ENCODE peak calls at places on chromosomes 13 and 19, in six cellular contexts. H is CD8-positive, alpha-beta T cell; F is heart left ventricle; J is ovary; Y is tibial nerve; E is hepatocyte. C is an unnamed sample.

GRCh38 chr13:51067376-51068125 is 43.5 kb downstream of the C13orf42 start:
- DNase-seq in F (no peak), J (no peak), H (no peak), Y (no peak), E (no peak), C (no peak)

GRCh38 chr13:44516771-44517170 is 59.4 kb downstream of the TSC22D1 start:
- DNase-seq in F (no peak), J (no peak), Y (no peak), H (no peak), E (no peak), C (no peak)

GRCh38 chr19:47095707-47096704 is 17.6 kb downstream of the ZC3H4 start:
- DNase-seq in Y (no peak), F (peak; percentile 89), J (no peak), E (peak; percentile 92), H (no peak), C (no peak)

GRCh38 chr19:3656073-3656746 is 29.6 kb upstream of the CACTIN start:
- DNase-seq in J (no peak), F (no peak), Y (no peak), E (no peak), H (no peak), C (no peak)

GRCh38 chr19:3969435-3970312 is 1.2 kb downstream of the DAPK3 start:
- DNase-seq in Y (no peak), J (peak; percentile 55), H (no peak), F (no peak), E (peak; percentile 85), C (peak; percentile 96)

GRCh38 chr19:3357731-3358391 is 8.5 kb upstream of the NFIC start:
- DNase-seq in F (no peak), E (no peak), J (no peak), Y (no peak), H (no peak), C (peak; percentile 79)

GRCh38 chr19:588758-589692 is 656 bp upstream of the HCN2 start:
- DNase-seq in Y (no peak), H (no peak), F (no peak), E (no peak), J (no peak), C (no peak)

GRCh38 chr13:113631341-113632095 is 26.5 kb downstream of the ATP4B start:
- DNase-seq in Y (no peak), H (no peak), E (no peak), J (peak; percentile 21), F (no peak), C (no peak)

GRCh38 chr13:51737609-51738008 is 66.4 kb downstream of the DHRS12 start:
- DNase-seq in Y (no peak), E (no peak), J (no peak), F (no peak), H (no peak), C (no peak)

GRCh38 chr19:48246101-48246500 is 9.6 kb downstream of the CARD8 start:
- DNase-seq in E (no peak), J (no peak), Y (no peak), F (no peak), H (no peak), C (no peak)

GRCh38 chr19:47239610-47240296 is 8.8 kb upstream of the BBC3 start:
- DNase-seq in E (peak; percentile 69), J (peak; percentile 71), Y (no peak), F (peak; percentile 63), H (peak; percentile 49), C (peak; percentile 96)

GRCh38 chr19:23283925-23284324 is 33.7 kb upstream of the ZNF724 start:
- DNase-seq in E (peak; percentile 51), H (peak; percentile 38), F (peak; percentile 31), J (no peak), Y (peak; percentile 51), C (no peak)

GRCh38 chr13:46184277-46184699 is 2.3 kb upstream of the LCP1 start:
- DNase-seq in E (peak; percentile 27), Y (peak; percentile 55), F (no peak), H (peak; percentile 65), J (no peak), C (no peak)

GRCh38 chr19:51097166-51097736 is 11.0 kb downstream of the CTU1 start:
- DNase-seq in J (peak; percentile 77), H (peak; percentile 57), Y (no peak), F (peak; percentile 63), E (peak; percentile 81), C (peak; percentile 98)

GRCh38 chr19:932647-933552 is 7.1 kb downstream of the ARID3A start:
- DNase-seq in Y (peak; percentile 64), E (no peak), J (peak; percentile 93), H (no peak), F (peak; percentile 84), C (peak; percentile 100)

GRCh38 chr19:3178973-3179738 is 587 bp downstream of the S1PR4 start:
- DNase-seq in F (peak; percentile 28), Y (no peak), H (no peak), J (no peak), E (no peak), C (peak; percentile 53)

GRCh38 chr19:45009625-45010255 is 8.5 kb downstream of the RELB start:
- DNase-seq in H (no peak), J (no peak), Y (no peak), E (no peak), F (no peak), C (peak; percentile 50)

GRCh38 chr19:30449673-30450072 is 77.5 kb downstream of the ZNF536 start:
- DNase-seq in E (no peak), Y (no peak), H (no peak), J (no peak), F (no peak), C (no peak)

GRCh38 chr13:44800626-44801025 is 188.6 kb downstream of the NUFIP1 start:
- DNase-seq in F (no peak), H (no peak), E (no peak), Y (no peak), J (no peak), C (no peak)

GRCh38 chr19:33438016-33438671 is 64.6 kb downstream of the CEBPG start:
- DNase-seq in J (peak; percentile 56), Y (no peak), F (peak; percentile 9), E (no peak), H (no peak), C (peak; percentile 88)

GRCh38 chr19:17448190-17448967 is at the start of gene TMEM221:
- DNase-seq in F (peak; percentile 53), J (peak; percentile 82), E (peak; percentile 79), Y (peak; percentile 24), H (peak; percentile 33), C (peak; percentile 95)

GRCh38 chr19:34662919-34663318 is 14.0 kb downstream of the SCGB2B2 start:
- DNase-seq in F (no peak), H (peak; percentile 35), J (no peak), E (no peak), Y (no peak), C (no peak)

GRCh38 chr13:31556376-31556775 is 182.9 kb upstream of the RXFP2 start:
- DNase-seq in F (no peak), E (no peak), J (no peak), H (no peak), Y (no peak), C (no peak)

GRCh38 chr19:1102407-1103106 is 1.2 kb upstream of the GPX4 start:
- DNase-seq in Y (peak; percentile 82), H (no peak), E (peak; percentile 89), F (no peak), J (peak; percentile 66), C (peak; percentile 97)

GRCh38 chr13:76213423-76213904 is 577.3 kb downstream of the LMO7 start:
- DNase-seq in H (no peak), E (no peak), F (no peak), J (no peak), Y (no peak), C (no peak)

GRCh38 chr19:30464162-30464561 is 92.0 kb downstream of the ZNF536 start:
- DNase-seq in H (no peak), J (no peak), F (no peak), E (no peak), Y (no peak), C (no peak)

GRCh38 chr13:49810825-49811526 is 18.5 kb upstream of the KPNA3 start:
- DNase-seq in F (peak; percentile 41), Y (no peak), H (no peak), J (peak; percentile 41), E (peak; percentile 73), C (no peak)

GRCh38 chr13:24053505-24054251 is 106.8 kb upstream of the SPATA13 start:
- DNase-seq in F (no peak), J (peak; percentile 63), H (peak; percentile 42), E (peak; percentile 86), Y (no peak), C (peak; percentile 79)

GRCh38 chr19:58335630-58336029 is 8.8 kb downstream of the ZSCAN22 start:
- DNase-seq in E (no peak), J (no peak), Y (no peak), F (no peak), H (no peak), C (no peak)

GRCh38 chr19:58338336-58338735 is 11.5 kb downstream of the ZSCAN22 start:
- DNase-seq in Y (no peak), F (no peak), J (no peak), E (no peak), H (no peak), C (no peak)

GRCh38 chr19:58336216-58336615 is 9.4 kb downstream of the ZSCAN22 start:
- DNase-seq in J (no peak), E (no peak), F (no peak), H (no peak), Y (no peak), C (no peak)

GRCh38 chr19:58336820-58337219 is 10.0 kb downstream of the ZSCAN22 start:
- DNase-seq in F (no peak), J (no peak), E (no peak), Y (no peak), H (no peak), C (no peak)

GRCh38 chr19:58338825-58339558 is 12.2 kb downstream of the ZSCAN22 start:
- DNase-seq in F (no peak), Y (no peak), H (no peak), J (no peak), E (no peak), C (no peak)
- TF ChIP-seq CTCF in F (no peak), Y (no peak), H (no peak), J (no peak), E (no peak), C (no peak)

DNA sequence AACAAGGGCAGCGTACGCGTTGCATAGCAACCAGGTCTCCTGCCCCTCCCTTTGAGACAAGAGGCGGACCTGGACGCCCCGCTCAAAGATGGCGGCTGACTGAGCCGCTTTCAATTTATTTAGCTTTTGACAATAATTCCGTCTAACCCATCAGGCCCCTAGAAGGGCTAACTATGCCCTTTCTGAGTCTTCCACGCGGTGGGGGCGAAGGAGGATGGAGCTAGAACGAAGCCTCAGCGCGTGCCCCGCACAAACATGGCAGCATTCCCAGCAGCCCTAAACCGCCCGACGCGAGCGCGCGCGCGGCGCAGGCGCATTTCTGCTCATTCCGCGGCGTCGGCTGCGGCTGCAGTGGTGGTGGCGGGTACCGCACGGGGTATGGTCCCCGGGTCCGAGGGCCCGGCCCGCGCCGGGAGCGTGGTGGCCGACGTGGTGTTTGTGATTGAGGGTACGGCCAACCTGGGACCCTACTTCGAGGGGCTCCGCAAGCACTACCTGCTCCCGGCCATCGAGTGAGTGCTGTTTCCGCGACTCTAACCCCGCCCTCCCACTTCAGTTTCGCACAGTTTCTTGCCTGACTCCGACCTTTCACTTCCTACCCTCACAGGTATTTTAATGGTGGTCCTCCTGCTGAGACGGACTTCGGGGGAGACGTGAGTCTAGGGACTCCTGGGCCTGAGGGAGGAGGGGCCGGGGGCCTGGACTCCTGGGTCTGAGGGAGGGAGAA is at the start of gene MED25:
- DNase-seq in Y (peak; percentile 74), F (peak; percentile 85), H (peak; percentile 85), E (peak; percentile 92), J (peak; percentile 94), C (peak; percentile 98)
- H3K4me1 ChIP-seq in Y (no peaks in the 10 kb centered on the region), F (peaks cover 33% of the 10 kb centered on the region), H (peaks cover 13% of the 10 kb centered on the region), E (peaks cover 19% of the 10 kb centered on the region), J (peaks cover 11% of the 10 kb centered on the region), C (peaks cover 13% of the 10 kb centered on the region)

GRCh38 chr19:18839465-18840287 is 7.9 kb downstream of the UPF1 start:
- DNase-seq in H (no peak), F (no peak), Y (no peak), E (peak; percentile 44), J (no peak), C (peak; percentile 78)
- TF ChIP-seq CTCF in H (no peak), F (no peak), Y (no peak), E (no peak), J (no peak), C (no peak)

GRCh38 chr19:55641376-55642152 is 762 bp downstream of the ZNF580 start:
- DNase-seq in F (no peak), E (no peak), H (peak; percentile 10), Y (no peak), J (no peak), C (peak; percentile 78)
- H3K4me1 ChIP-seq in F (peaks cover 62% of the 10 kb centered on the region), E (peaks cover 13% of the 10 kb centered on the region), H (peaks cover 42% of the 10 kb centered on the region), Y (no peaks in the 10 kb centered on the region), J (peaks cover 13% of the 10 kb centered on the region), C (peaks cover 25% of the 10 kb centered on the region)

C was measured in osteoblast.